ENCODE peak calls at places on chromosomes 1 and 21, in six cellular contexts. Z, N, O, E, Q and U are unnamed samples.

GRCh38 chr1:24085007-24085406 is 26.9 kb downstream of the MYOM3 start:
- DNase-seq in Z (no peak), E (no peak), N (no peak), Q (no peak), O (no peak), U (no peak)

GRCh38 chr21:38609580-38609979 is 111.3 kb upstream of the ERG start:
- DNase-seq in N (no peak), E (no peak), O (no peak), Z (no peak), Q (no peak), U (no peak)

GRCh38 chr1:220990417-220991337 is 111.4 kb downstream of the HLX start:
- DNase-seq in E (no peak), Z (no peak), N (peak; percentile 25), O (peak; percentile 12), Q (no peak), U (no peak)

GRCh38 chr1:80882552-80882951 is 918.2 kb upstream of the ADGRL2 start:
- DNase-seq in Z (no peak), N (no peak), E (no peak), O (no peak), Q (no peak), U (no peak)

GRCh38 chr1:1268284-1268682 is 5.4 kb downstream of the UBE2J2 start:
- DNase-seq in N (no peak), Q (no peak), E (no peak), Z (no peak), O (no peak), U (no peak)

GRCh38 chr1:76336951-76337371 is 262.4 kb downstream of the ST6GALNAC3 start:
- DNase-seq in E (no peak), Q (no peak), Z (peak; percentile 45), N (peak; percentile 94), O (no peak), U (peak; percentile 52)

GRCh38 chr1:36384542-36385409 is 948 bp downstream of the STK40 start:
- DNase-seq in Z (peak; percentile 44), E (no peak), O (peak; percentile 57), Q (peak; percentile 92), N (peak; percentile 67), U (peak; percentile 84)

GRCh38 chr1:78068681-78069283 is 23.0 kb downstream of the GIPC2 start:
- DNase-seq in O (no peak), E (no peak), N (no peak), Z (no peak), Q (no peak), U (no peak)

GRCh38 chr21:31932470-31932764 is 59.6 kb downstream of the HUNK start:
- DNase-seq in N (no peak), Q (no peak), E (no peak), Z (no peak), O (no peak), U (no peak)

GRCh38 chr1:166875302-166875733 is 746 bp downstream of the TADA1 start:
- DNase-seq in O (no peak), Z (no peak), E (no peak), Q (no peak), N (no peak), U (no peak)

GRCh38 chr21:31471865-31472264 is 127.8 kb upstream of the TIAM1 start:
- DNase-seq in Q (no peak), E (no peak), Z (no peak), O (no peak), N (no peak), U (no peak)

GRCh38 chr1:86191958-86192357 is 35.4 kb upstream of the COL24A1 start:
- DNase-seq in O (no peak), N (no peak), E (no peak), Z (no peak), Q (no peak), U (no peak)

GRCh38 chr1:84253891-84254290 is 47.6 kb upstream of the SAMD13 start:
- DNase-seq in E (peak; percentile 65), N (peak; percentile 27), Q (peak; percentile 67), Z (peak; percentile 89), O (peak; percentile 98), U (peak; percentile 78)

GRCh38 chr21:28547795-28548194 is 444.9 kb downstream of the LTN1 start:
- DNase-seq in E (no peak), Z (no peak), O (no peak), N (no peak), Q (no peak), U (no peak)

GRCh38 chr1:151458936-151459330 is 361 bp downstream of the POGZ start:
- DNase-seq in N (peak; percentile 84), E (peak; percentile 76), Q (peak; percentile 69), Z (peak; percentile 35), O (peak; percentile 52), U (peak; percentile 74)

GRCh38 chr1:7375329-7375728 is 395.8 kb upstream of the VAMP3 start:
- DNase-seq in Z (no peak), O (no peak), E (no peak), N (no peak), Q (no peak), U (peak; percentile 10)

GRCh38 chr1:199172286-199173124 is 533.7 kb downstream of the PTPRC start:
- DNase-seq in E (no peak), Q (no peak), Z (no peak), N (no peak), O (no peak), U (no peak)

GRCh38 chr1:214074477-214074876 is 86.7 kb downstream of the PROX1 start:
- DNase-seq in O (no peak), N (no peak), Q (no peak), Z (no peak), E (no peak), U (no peak)

GRCh38 chr1:229857585-229857984 is 209.5 kb upstream of the GALNT2 start:
- DNase-seq in N (no peak), Z (no peak), E (no peak), Q (no peak), O (no peak), U (no peak)

GRCh38 chr1:230160957-230161771 is 94.1 kb downstream of the GALNT2 start:
- DNase-seq in Q (no peak), Z (no peak), O (no peak), E (no peak), N (no peak), U (peak; percentile 17)

GRCh38 chr1:210598135-210598652 is 269.5 kb downstream of the HHAT start:
- DNase-seq in O (no peak), N (peak; percentile 58), Q (peak; percentile 84), E (peak; percentile 66), Z (no peak), U (no peak)

GRCh38 chr21:14403681-14404318 is 20.9 kb upstream of the HSPA13 start:
- DNase-seq in O (peak; percentile 13), N (peak; percentile 52), E (peak; percentile 2), Z (no peak), Q (no peak), U (no peak)

GRCh38 chr1:108152782-108153222 is 47.3 kb downstream of the SLC25A24 start:
- DNase-seq in O (no peak), Z (no peak), E (no peak), Q (no peak), N (no peak), U (no peak)

GRCh38 chr1:24289937-24290595 is 29.1 kb upstream of the GRHL3 start:
- DNase-seq in Q (peak; percentile 67), N (peak; percentile 98), O (no peak), Z (peak; percentile 88), E (peak; percentile 51), U (peak; percentile 53)

GRCh38 chr1:163162281-163162937 is 40.3 kb downstream of the RGS5 start:
- DNase-seq in Q (no peak), N (peak; percentile 68), E (no peak), O (no peak), Z (no peak), U (no peak)

GRCh38 chr1:180178511-180179161 is 24.0 kb downstream of the QSOX1 start:
- DNase-seq in Q (peak; percentile 61), E (peak; percentile 82), Z (peak; percentile 53), N (peak; percentile 71), O (peak; percentile 3), U (peak; percentile 67)

GRCh38 chr1:112058815-112059450 is 69.5 kb upstream of the KCND3 start:
- DNase-seq in O (no peak), Q (no peak), Z (no peak), N (no peak), E (no peak), U (no peak)
- H3K27ac ChIP-seq in O (no peak overlapping the region), Q (no peak overlapping the region), Z (no peak overlapping the region), N (no peak overlapping the region), E (no peak overlapping the region), U (no peak overlapping the region)

GRCh38 chr1:160163612-160164011 is 12.2 kb downstream of the ATP1A4 start:
- DNase-seq in O (no peak), Z (no peak), E (no peak), N (no peak), Q (no peak), U (no peak)
- TF ChIP-seq CTCF in O (peak; percentile 12), Z (no peak), E (peak; percentile 14), N (no peak), Q (peak; percentile 46), U (no peak)

GRCh38 chr1:29282135-29282923 is 46.0 kb downstream of the PTPRU start:
- DNase-seq in Z (no peak), N (no peak), E (no peak), O (no peak), Q (no peak), U (no peak)
- H3K27ac ChIP-seq in Z (no peak overlapping the region), N (peak overlapping the region; percentile 15), E (peak overlapping the region; percentile 44), O (no peak overlapping the region), Q (no peak overlapping the region), U (no peak overlapping the region)

GRCh38 chr1:119492763-119493162 is 14.2 kb upstream of the HSD3B1 start:
- DNase-seq in Z (no peak), O (no peak), E (no peak), Q (no peak), N (no peak), U (no peak)

GRCh38 chr1:119483441-119484200 is 23.4 kb upstream of the HSD3B1 start:
- DNase-seq in E (no peak), Z (no peak), N (no peak), O (no peak), Q (no peak), U (no peak)

GRCh38 chr1:119489201-119489600 is 17.8 kb upstream of the HSD3B1 start:
- DNase-seq in N (no peak), E (no peak), O (no peak), Z (no peak), Q (no peak), U (no peak)

GRCh38 chr1:119485246-119485645 is 21.8 kb upstream of the HSD3B1 start:
- DNase-seq in E (no peak), Z (no peak), Q (no peak), N (no peak), O (no peak), U (no peak)

DNA sequence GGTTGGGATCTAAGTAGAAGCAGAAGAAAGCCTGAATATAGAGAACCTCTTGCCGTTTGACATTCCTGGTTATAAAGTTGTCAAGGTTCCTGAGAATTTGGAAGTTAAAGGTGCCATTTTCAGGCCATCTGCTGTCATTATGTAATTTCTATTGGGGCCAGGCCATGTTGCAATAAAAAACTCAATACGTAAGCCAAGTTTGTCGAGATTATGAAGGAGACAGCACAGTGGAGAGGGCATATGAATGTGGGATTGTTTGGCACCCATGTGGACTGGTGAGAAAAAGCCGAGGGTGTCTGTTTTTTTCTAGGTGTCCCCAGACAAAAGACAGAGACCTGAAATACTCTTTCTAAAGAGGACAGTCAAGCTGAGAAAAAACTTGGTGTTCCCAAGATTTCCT is 18.8 kb upstream of the HSD3B1 start:
- DNase-seq in Z (no peak), E (no peak), Q (no peak), N (no peak), O (no peak), U (no peak)
- TF ChIP-seq CTCF in Z (no peak), E (no peak), Q (no peak), N (no peak), O (no peak), U (no peak)